ENCODE peak calls at places on chromosomes 5 and 9, in eight cellular contexts. N, L, B, F, K, S, V and Y are unnamed samples.

GRCh38 chr5:132661231-132662003 is 3.4 kb downstream of the IL13 start:
- DNase-seq in N (no peak), L (no peak), B (no peak), F (no peak), K (peak), S (peak), V (no peak), Y (no peak)

GRCh38 chr5:132839426-132840301 is 9.2 kb upstream of the SHROOM1 start:
- DNase-seq in N (no peak), L (no peak), B (peak), F (no peak), K (peak), S (peak), V (no peak), Y (no peak)

GRCh38 chr9:123710299-123710698 is 219.6 kb downstream of the DENND1A start:
- DNase-seq in N (peak), L (no peak), B (no peak), F (no peak), K (peak), S (peak), V (no peak), Y (no peak)

GRCh38 chr5:143554194-143554717 is 150.8 kb upstream of the NR3C1 start:
- DNase-seq in N (peak), L (no peak), B (no peak), F (no peak), K (peak), S (peak), V (no peak), Y (no peak)

GRCh38 chr9:10701906-10702305 is 89.1 kb upstream of the PTPRD start:
- DNase-seq in N (no peak), L (no peak), B (no peak), F (no peak), K (no peak), S (no peak), V (no peak), Y (no peak)

GRCh38 chr9:20592673-20593072 is 29.6 kb downstream of the MLLT3 start:
- DNase-seq in N (no peak), L (no peak), B (no peak), F (peak), K (peak), S (peak), V (no peak), Y (no peak)

GRCh38 chr5:150398432-150399157 is 14.1 kb downstream of the CD74 start:
- DNase-seq in N (no peak), L (no peak), B (peak), F (no peak), K (no peak), S (no peak), V (no peak), Y (no peak)

GRCh38 chr5:153159611-153160010 is 330.9 kb upstream of the GRIA1 start:
- DNase-seq in N (peak), L (no peak), B (no peak), F (no peak), K (peak), S (peak), V (no peak), Y (no peak)

GRCh38 chr5:111935022-111935421 is 178.0 kb upstream of the NREP start:
- DNase-seq in N (no peak), L (no peak), B (no peak), F (no peak), K (no peak), S (no peak), V (no peak), Y (no peak)

GRCh38 chr5:113122053-113122452 is 145.5 kb downstream of the DCP2 start:
- DNase-seq in N (peak), L (no peak), B (no peak), F (no peak), K (peak), S (peak), V (no peak), Y (no peak)

GRCh38 chr5:159698322-159698721 is 218.0 kb upstream of the ADRA1B start:
- DNase-seq in N (no peak), L (no peak), B (no peak), F (no peak), K (no peak), S (no peak), V (no peak), Y (no peak)

GRCh38 chr5:378301-378891 is 56.9 kb downstream of the AHRR start:
- DNase-seq in N (no peak), L (no peak), B (peak), F (no peak), K (peak), S (peak), V (no peak), Y (no peak)

GRCh38 chr9:128818099-128818838 is at the start of gene ENDOG:
- DNase-seq in N (peak), L (peak), B (peak), F (peak), K (peak), S (peak), V (peak), Y (peak)

GRCh38 chr5:151751091-151751490 is 7.3 kb downstream of the ATOX1 start:
- DNase-seq in N (no peak), L (no peak), B (no peak), F (no peak), K (peak), S (peak), V (no peak), Y (no peak)

GRCh38 chr9:127361561-127361960 is 35.4 kb upstream of the SLC2A8 start:
- DNase-seq in N (no peak), L (no peak), B (no peak), F (no peak), K (no peak), S (no peak), V (no peak), Y (no peak)

GRCh38 chr5:137296213-137296702 is 202.9 kb downstream of the SPOCK1 start:
- DNase-seq in N (no peak), L (no peak), B (no peak), F (no peak), K (no peak), S (no peak), V (peak), Y (peak)

GRCh38 chr5:68024426-68024825 is 191.1 kb upstream of the PIK3R1 start:
- DNase-seq in N (no peak), L (no peak), B (no peak), F (no peak), K (no peak), S (peak), V (no peak), Y (no peak)

GRCh38 chr5:104186100-104186499 is 623.5 kb upstream of the NUDT12 start:
- DNase-seq in N (no peak), L (no peak), B (no peak), F (no peak), K (peak), S (peak), V (no peak), Y (peak)

GRCh38 chr5:139878093-139878492 is 82.5 kb downstream of the PSD2 start:
- DNase-seq in N (no peak), L (no peak), B (no peak), F (no peak), K (no peak), S (no peak), V (no peak), Y (no peak)

GRCh38 chr9:123299558-123300126 is 31.3 kb upstream of the STRBP start:
- DNase-seq in N (no peak), L (no peak), B (peak), F (no peak), K (no peak), S (no peak), V (no peak), Y (no peak)

GRCh38 chr5:17944046-17944445 is 309.8 kb downstream of the TAF11L14 start:
- DNase-seq in N (no peak), L (no peak), B (no peak), F (no peak), K (no peak), S (no peak), V (no peak), Y (peak)

GRCh38 chr5:141476132-141476909 is 555 bp downstream of the PCDHGC3 start:
- DNase-seq in N (peak), L (no peak), B (peak), F (no peak), K (peak), S (peak), V (peak), Y (no peak)